ENCODE peak calls at places on chromosome 7, in ten cellular contexts. I is DMS53; U is stimulated activated CD8-positive, alpha-beta memory T cell treated with anti-CD3 and anti-CD28 coated beads, Interleukin-4, amount 100 ng/mL, for 1 hour; Z is naive thymus-derived CD4-positive, alpha-beta T cell; L is amygdala; K is activated effector memory CD4-positive, alpha-beta T cell treated with Interleukin-2 at 50 U/mL for 16 hours; X is GM04503; G is progenitor cell of endocrine pancreas; V is T-helper 2 cell; A is sigmoid colon. Q is an unnamed sample.

GRCh38 chr7:101915000-101915399 is 97.6 kb downstream of the CUX1 start:
- DNase-seq in I (no peak), U (no peak), Z (no peak), L (no peak), K (no peak), X (no peak), G (no peak), V (no peak), A (no peak), Q (no peak)

GRCh38 chr7:49443515-49443914 is 329.9 kb upstream of the VWC2 start:
- DNase-seq in I (no peak), U (no peak), Z (no peak), L (no peak), K (no peak), X (no peak), G (no peak), V (no peak), A (no peak), Q (no peak)

GRCh38 chr7:157676001-157676400 is 339.2 kb downstream of the DNAJB6 start:
- DNase-seq in I (no peak), U (no peak), Z (no peak), L (no peak), K (no peak), X (no peak), G (no peak), V (no peak), A (peak; percentile 55), Q (peak; percentile 64)

GRCh38 chr7:94129443-94130140 is 125.4 kb upstream of the BET1 start:
- DNase-seq in I (peak; percentile 74), U (no peak), Z (no peak), L (no peak), K (no peak), X (peak; percentile 60), G (no peak), V (no peak), A (no peak), Q (no peak)

GRCh38 chr7:105454058-105454739 is 65.5 kb upstream of the SRPK2 start:
- DNase-seq in I (no peak), U (no peak), Z (no peak), L (no peak), K (no peak), X (peak; percentile 82), G (no peak), V (no peak), A (no peak), Q (no peak)

GRCh38 chr7:114530074-114530611 is 115.5 kb downstream of the FOXP2 start:
- DNase-seq in I (peak; percentile 96), U (no peak), Z (no peak), L (no peak), K (no peak), X (peak; percentile 25), G (no peak), V (no peak), A (no peak), Q (no peak)

GRCh38 chr7:24881622-24882021 is 98.4 kb downstream of the OSBPL3 start:
- DNase-seq in I (peak; percentile 21), U (no peak), Z (no peak), L (no peak), K (no peak), X (no peak), G (no peak), V (no peak), A (no peak), Q (no peak)

GRCh38 chr7:83876593-83876992 is 227.7 kb upstream of the SEMA3E start:
- DNase-seq in I (no peak), U (no peak), Z (no peak), L (no peak), K (no peak), X (peak; percentile 21), G (no peak), V (no peak), A (no peak), Q (no peak)

GRCh38 chr7:43799605-43800004 is 41.1 kb downstream of the BLVRA start:
- DNase-seq in I (peak; percentile 32), U (no peak), Z (no peak), L (no peak), K (no peak), X (no peak), G (no peak), V (no peak), A (no peak), Q (no peak)